ENCODE peak calls at places on chromosome 22, in four cellular contexts. V is ureter, H is T-cell, J is fibroblast of mammary gland. X is an unnamed sample.

GRCh38 chr22:23581252-23581634 is 1.2 kb upstream of the IGLL1 start:
- DNase-seq in V (no peak), H (no peak), J (no peak), X (no peak)

GRCh38 chr22:23098230-23098705 is 27.9 kb downstream of the GNAZ start:
- DNase-seq in V (no peak), H (no peak), J (no peak), X (no peak)

GRCh38 chr22:29673361-29673760 is 46.4 kb upstream of the CABP7 start:
- DNase-seq in V (no peak), H (no peak), J (no peak), X (no peak)

GRCh38 chr22:47607486-47607885 is 845.0 kb downstream of the TBC1D22A start:
- DNase-seq in V (no peak), H (no peak), J (no peak), X (no peak)

GRCh38 chr22:19494676-19495173 is 15.0 kb downstream of the CDC45 start:
- DNase-seq in V (no peak), H (no peak), J (no peak), X (no peak)

GRCh38 chr22:43343262-43343988 is at the start of gene SCUBE1:
- DNase-seq in V (peak), H (peak), J (peak), X (peak)

GRCh38 chr22:17121235-17122195 is at the start of gene TMEM121B:
- DNase-seq in V (peak), H (no peak), J (peak), X (peak)

GRCh38 chr22:32127904-32128303 is 31.2 kb downstream of the C22orf42 start:
- DNase-seq in V (no peak), H (no peak), J (no peak), X (no peak)

GRCh38 chr22:47207387-47207786 is 444.9 kb downstream of the TBC1D22A start:
- DNase-seq in V (no peak), H (no peak), J (no peak), X (no peak)

GRCh38 chr22:17350292-17350691 is 19.0 kb upstream of the CECR2 start:
- DNase-seq in V (no peak), H (no peak), J (no peak), X (peak)

GRCh38 chr22:31343235-31344191 is 2.6 kb downstream of the PATZ1 start:
- DNase-seq in V (peak), H (no peak), J (no peak), X (peak)

GRCh38 chr22:28710112-28710888 is 30.7 kb upstream of the TTC28 start:
- DNase-seq in V (no peak), H (no peak), J (peak), X (no peak)

GRCh38 chr22:38766076-38766777 is 10.4 kb upstream of the SUN2 start:
- DNase-seq in V (no peak), H (peak), J (peak), X (peak)

GRCh38 chr22:48654492-48654891 is 1173.2 kb downstream of the BRD1 start:
- DNase-seq in V (no peak), H (no peak), J (no peak), X (no peak)

GRCh38 chr22:33913188-33913587 is 7.1 kb downstream of the LARGE1 start:
- DNase-seq in V (no peak), H (no peak), J (no peak), X (no peak)

GRCh38 chr22:32649515-32650200 is 151.8 kb upstream of the TIMP3 start:
- DNase-seq in V (peak), H (no peak), J (peak), X (no peak)

GRCh38 chr22:46047841-46048595 is 71.1 kb upstream of the WNT7B start:
- DNase-seq in V (no peak), H (no peak), J (peak), X (no peak)

GRCh38 chr22:37519268-37520195 is at the start of gene CARD10:
- DNase-seq in V (no peak), H (peak), J (no peak), X (peak)

GRCh38 chr22:43329061-43329460 is 14.1 kb downstream of the SCUBE1 start:
- DNase-seq in V (no peak), H (no peak), J (no peak), X (no peak)

GRCh38 chr22:25172153-25172552 is 27.5 kb upstream of the CRYBB3 start:
- DNase-seq in V (no peak), H (peak), J (no peak), X (no peak)

GRCh38 chr22:31611065-31611760 is 50.8 kb downstream of the PISD start:
- DNase-seq in V (no peak), H (no peak), J (no peak), X (peak)

GRCh38 chr22:36644333-36644757 is 59.2 kb downstream of the CACNG2 start:
- DNase-seq in V (peak), H (no peak), J (peak), X (peak)

GRCh38 chr22:22952531-22953295 is 65.1 kb downstream of the IGLL5 start:
- DNase-seq in V (no peak), H (no peak), J (no peak), X (no peak)

GRCh38 chr22:50688448-50688847 is 15.8 kb downstream of the SHANK3 start:
- DNase-seq in V (no peak), H (no peak), J (no peak), X (no peak)